ENCODE peak calls at places on chromosome 9, in ten cellular contexts. One of them, this sample, is unnamed. For H3K27me3, the result is how much of the 10 kb centered on the place peaks cover.

GRCh38 chr9:103371152-103371551 is 376.0 kb downstream of the CYLC2 start:
- DNase-seq in WERI-Rb-1: no peak
- DNase-seq in left lung: no peak
- DNase-seq in gastrocnemius medialis: no peak
- DNase-seq in uterus: no peak
- DNase-seq in psoas muscle: no peak
- DNase-seq in PC-9: no peak
- DNase-seq in pancreas: no peak
- DNase-seq in AG04450: no peak
- DNase-seq in left ventricle myocardium inferior: no peak
- DNase-seq in this sample: no peak

GRCh38 chr9:20570756-20571155 is 51.5 kb downstream of the MLLT3 start:
- DNase-seq in WERI-Rb-1: no peak
- DNase-seq in left lung: no peak
- DNase-seq in gastrocnemius medialis: no peak
- DNase-seq in uterus: no peak
- DNase-seq in psoas muscle: no peak
- DNase-seq in PC-9: peak
- DNase-seq in pancreas: no peak
- DNase-seq in AG04450: peak
- DNase-seq in left ventricle myocardium inferior: no peak
- DNase-seq in this sample: no peak

GRCh38 chr9:122367065-122367464 is 3.8 kb upstream of the PTGS1 start:
- DNase-seq in WERI-Rb-1: no peak
- DNase-seq in left lung: no peak
- DNase-seq in gastrocnemius medialis: no peak
- DNase-seq in uterus: no peak
- DNase-seq in psoas muscle: no peak
- DNase-seq in PC-9: no peak
- DNase-seq in pancreas: no peak
- DNase-seq in AG04450: no peak
- DNase-seq in left ventricle myocardium inferior: no peak
- DNase-seq in this sample: no peak

GRCh38 chr9:5440426-5440825 is 2.7 kb upstream of the PLGRKT start:
- DNase-seq in WERI-Rb-1: peak
- DNase-seq in left lung: no peak
- DNase-seq in gastrocnemius medialis: no peak
- DNase-seq in uterus: no peak
- DNase-seq in psoas muscle: no peak
- DNase-seq in PC-9: no peak
- DNase-seq in pancreas: no peak
- DNase-seq in AG04450: no peak
- DNase-seq in left ventricle myocardium inferior: no peak
- DNase-seq in this sample: no peak

GRCh38 chr9:70003786-70004185 is 39.9 kb upstream of the MAMDC2 start:
- DNase-seq in WERI-Rb-1: no peak
- DNase-seq in left lung: no peak
- DNase-seq in gastrocnemius medialis: no peak
- DNase-seq in uterus: no peak
- DNase-seq in psoas muscle: no peak
- DNase-seq in PC-9: no peak
- DNase-seq in pancreas: no peak
- DNase-seq in AG04450: no peak
- DNase-seq in left ventricle myocardium inferior: no peak
- DNase-seq in this sample: no peak

GRCh38 chr9:112446518-112446917 is 40.1 kb upstream of the KIAA1958 start:
- DNase-seq in WERI-Rb-1: no peak
- DNase-seq in left lung: no peak
- DNase-seq in gastrocnemius medialis: no peak
- DNase-seq in uterus: no peak
- DNase-seq in psoas muscle: no peak
- DNase-seq in PC-9: no peak
- DNase-seq in pancreas: no peak
- DNase-seq in AG04450: no peak
- DNase-seq in left ventricle myocardium inferior: no peak
- DNase-seq in this sample: no peak

GRCh38 chr9:135222991-135223760 is 135.7 kb downstream of the OLFM1 start:
- DNase-seq in WERI-Rb-1: no peak
- DNase-seq in left lung: no peak
- DNase-seq in gastrocnemius medialis: no peak
- DNase-seq in uterus: no peak
- DNase-seq in psoas muscle: peak
- DNase-seq in PC-9: no peak
- DNase-seq in pancreas: peak
- DNase-seq in AG04450: no peak
- DNase-seq in left ventricle myocardium inferior: no peak
- DNase-seq in this sample: no peak

GRCh38 chr9:101333490-101333889 is 51.3 kb downstream of the BAAT start:
- DNase-seq in WERI-Rb-1: peak
- DNase-seq in left lung: no peak
- DNase-seq in gastrocnemius medialis: no peak
- DNase-seq in uterus: no peak
- DNase-seq in psoas muscle: no peak
- DNase-seq in PC-9: no peak
- DNase-seq in pancreas: no peak
- DNase-seq in AG04450: no peak
- DNase-seq in left ventricle myocardium inferior: no peak
- DNase-seq in this sample: no peak

GRCh38 chr9:136045595-136046554 is 49.2 kb downstream of the NACC2 start:
- DNase-seq in WERI-Rb-1: no peak
- DNase-seq in left lung: peak
- DNase-seq in gastrocnemius medialis: no peak
- DNase-seq in uterus: no peak
- DNase-seq in psoas muscle: no peak
- DNase-seq in PC-9: no peak
- DNase-seq in pancreas: no peak
- DNase-seq in AG04450: no peak
- DNase-seq in left ventricle myocardium inferior: no peak
- DNase-seq in this sample: no peak

GRCh38 chr9:135414293-135414692 is 65.3 kb upstream of the PPP1R26 start:
- DNase-seq in WERI-Rb-1: no peak
- DNase-seq in left lung: no peak
- DNase-seq in gastrocnemius medialis: no peak
- DNase-seq in uterus: no peak
- DNase-seq in psoas muscle: no peak
- DNase-seq in PC-9: no peak
- DNase-seq in pancreas: no peak
- DNase-seq in AG04450: no peak
- DNase-seq in left ventricle myocardium inferior: no peak
- DNase-seq in this sample: no peak

GRCh38 chr9:120563044-120563443 is 16.9 kb downstream of the CDK5RAP2 start:
- DNase-seq in WERI-Rb-1: no peak
- DNase-seq in left lung: no peak
- DNase-seq in gastrocnemius medialis: no peak
- DNase-seq in uterus: no peak
- DNase-seq in psoas muscle: peak
- DNase-seq in PC-9: no peak
- DNase-seq in pancreas: no peak
- DNase-seq in AG04450: no peak
- DNase-seq in left ventricle myocardium inferior: peak
- DNase-seq in this sample: no peak

GRCh38 chr9:123360161-123361085 is 4.4 kb downstream of the CRB2 start:
- DNase-seq in WERI-Rb-1: peak
- DNase-seq in left lung: no peak
- DNase-seq in gastrocnemius medialis: no peak
- DNase-seq in uterus: peak
- DNase-seq in psoas muscle: no peak
- DNase-seq in PC-9: no peak
- DNase-seq in pancreas: peak
- DNase-seq in AG04450: no peak
- DNase-seq in left ventricle myocardium inferior: no peak
- DNase-seq in this sample: no peak

GRCh38 chr9:131869312-131869711 is 129.4 kb upstream of the RAPGEF1 start:
- DNase-seq in WERI-Rb-1: no peak
- DNase-seq in left lung: no peak
- DNase-seq in gastrocnemius medialis: no peak
- DNase-seq in uterus: no peak
- DNase-seq in psoas muscle: no peak
- DNase-seq in PC-9: no peak
- DNase-seq in pancreas: no peak
- DNase-seq in AG04450: no peak
- DNase-seq in left ventricle myocardium inferior: no peak
- DNase-seq in this sample: no peak

GRCh38 chr9:23821400-23822181 is 4.4 kb downstream of the ELAVL2 start:
- DNase-seq in WERI-Rb-1: peak
- DNase-seq in left lung: peak
- DNase-seq in gastrocnemius medialis: no peak
- DNase-seq in uterus: no peak
- DNase-seq in psoas muscle: no peak
- DNase-seq in PC-9: no peak
- DNase-seq in pancreas: no peak
- DNase-seq in AG04450: no peak
- DNase-seq in left ventricle myocardium inferior: no peak
- DNase-seq in this sample: no peak

GRCh38 chr9:77906991-77907390 is 124.6 kb downstream of the GNAQ start:
- DNase-seq in WERI-Rb-1: no peak
- DNase-seq in left lung: no peak
- DNase-seq in gastrocnemius medialis: no peak
- DNase-seq in uterus: no peak
- DNase-seq in psoas muscle: no peak
- DNase-seq in PC-9: no peak
- DNase-seq in pancreas: no peak
- DNase-seq in AG04450: no peak
- DNase-seq in left ventricle myocardium inferior: no peak
- DNase-seq in this sample: no peak

GRCh38 chr9:130315446-130316226 is 50.1 kb downstream of the HMCN2 start:
- DNase-seq in WERI-Rb-1: no peak
- DNase-seq in left lung: peak
- DNase-seq in gastrocnemius medialis: no peak
- DNase-seq in uterus: no peak
- DNase-seq in psoas muscle: peak
- DNase-seq in PC-9: no peak
- DNase-seq in pancreas: no peak
- DNase-seq in AG04450: no peak
- DNase-seq in left ventricle myocardium inferior: no peak
- DNase-seq in this sample: peak
- TF ChIP-seq CTCF in WERI-Rb-1: no peak
- TF ChIP-seq CTCF in left lung: no peak
- TF ChIP-seq CTCF in gastrocnemius medialis: no peak
- TF ChIP-seq CTCF in uterus: no peak
- TF ChIP-seq CTCF in psoas muscle: no peak
- TF ChIP-seq CTCF in PC-9: no peak
- TF ChIP-seq CTCF in pancreas: no peak
- TF ChIP-seq CTCF in AG04450: no peak
- TF ChIP-seq CTCF in left ventricle myocardium inferior: no peak
- TF ChIP-seq CTCF in this sample: no peak

DNA sequence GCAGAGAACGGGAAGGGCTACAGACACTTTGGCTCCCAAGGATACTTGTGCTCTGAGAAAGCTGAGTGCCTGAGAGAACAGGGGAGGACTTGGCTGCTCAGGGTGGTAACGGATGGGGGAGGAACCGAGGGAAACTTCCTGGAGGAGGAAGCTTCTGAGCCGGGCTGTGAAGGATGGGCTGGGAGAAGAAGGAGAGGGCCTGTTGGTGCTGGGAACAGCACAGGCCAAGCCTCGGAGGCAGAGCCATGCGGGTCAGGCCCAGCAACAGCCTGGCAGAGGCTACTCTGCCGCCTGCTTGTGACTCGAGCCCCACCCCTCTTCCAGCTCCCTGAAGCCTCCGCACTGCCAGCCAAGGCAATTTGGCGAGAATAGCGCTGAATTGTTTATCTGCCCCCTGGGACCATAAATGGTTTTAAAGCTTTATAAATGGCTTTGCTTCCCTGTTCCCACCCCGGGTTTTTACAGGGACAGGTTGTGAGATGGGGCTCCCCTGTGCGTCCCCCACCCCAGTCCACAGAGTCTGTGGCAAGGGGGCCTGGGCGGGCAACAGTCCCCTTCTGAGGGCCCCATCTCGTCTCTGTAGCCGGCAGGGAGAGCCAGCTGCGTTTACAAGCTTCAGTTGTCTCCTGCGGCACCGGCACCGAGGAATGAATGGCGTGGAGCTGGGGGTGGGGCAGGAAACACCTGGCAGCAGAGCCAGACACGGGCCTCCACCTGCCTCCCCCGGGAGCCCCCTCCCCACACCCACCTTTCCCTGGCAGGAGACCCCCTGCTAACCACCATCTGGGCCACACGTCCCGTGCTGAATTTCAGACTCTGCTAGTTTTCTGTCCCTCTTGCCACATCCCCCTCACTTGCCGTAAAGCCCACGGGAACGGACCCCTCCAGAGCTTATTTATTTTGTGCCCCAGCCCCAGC is 24.4 kb downstream of the FAM163B start:
- DNase-seq in WERI-Rb-1: no peak
- DNase-seq in left lung: peak
- DNase-seq in gastrocnemius medialis: no peak
- DNase-seq in uterus: no peak
- DNase-seq in psoas muscle: no peak
- DNase-seq in PC-9: no peak
- DNase-seq in pancreas: no peak
- DNase-seq in AG04450: no peak
- DNase-seq in left ventricle myocardium inferior: no peak
- DNase-seq in this sample: no peak
- H3K27me3 ChIP-seq in WERI-Rb-1: under half
- H3K27me3 ChIP-seq in left lung: under half
- H3K27me3 ChIP-seq in gastrocnemius medialis: under half
- H3K27me3 ChIP-seq in uterus: under half
- H3K27me3 ChIP-seq in psoas muscle: under half
- H3K27me3 ChIP-seq in PC-9: half or more
- H3K27me3 ChIP-seq in pancreas: under half
- H3K27me3 ChIP-seq in AG04450: half or more
- H3K27me3 ChIP-seq in left ventricle myocardium inferior: under half
- H3K27me3 ChIP-seq in this sample: under half

DNA sequence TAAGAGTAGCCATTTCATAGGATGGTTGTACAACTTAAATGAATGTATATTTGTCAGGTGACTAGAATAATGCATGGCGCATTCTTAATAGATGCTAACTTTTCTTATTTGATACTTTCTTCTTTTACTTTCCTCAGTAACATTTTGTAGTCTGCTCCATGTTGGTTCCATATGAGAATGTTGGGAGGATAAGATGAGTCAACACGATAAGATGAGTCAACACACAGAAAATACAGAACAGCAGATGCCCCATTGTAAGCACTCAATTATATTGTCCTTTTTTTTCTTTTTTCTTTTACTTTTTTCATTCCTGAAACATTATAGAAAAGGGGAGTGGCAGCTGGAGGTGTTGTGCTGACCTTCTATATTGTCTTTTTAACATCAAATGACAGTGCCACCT is 92.3 kb upstream of the SPATA31C2 start:
- DNase-seq in WERI-Rb-1: no peak
- DNase-seq in left lung: no peak
- DNase-seq in gastrocnemius medialis: no peak
- DNase-seq in uterus: no peak
- DNase-seq in psoas muscle: no peak
- DNase-seq in PC-9: no peak
- DNase-seq in pancreas: no peak
- DNase-seq in AG04450: no peak
- DNase-seq in left ventricle myocardium inferior: no peak
- DNase-seq in this sample: no peak
- TF ChIP-seq CTCF in WERI-Rb-1: no peak
- TF ChIP-seq CTCF in left lung: no peak
- TF ChIP-seq CTCF in gastrocnemius medialis: no peak
- TF ChIP-seq CTCF in uterus: no peak
- TF ChIP-seq CTCF in psoas muscle: no peak
- TF ChIP-seq CTCF in PC-9: no peak
- TF ChIP-seq CTCF in pancreas: no peak
- TF ChIP-seq CTCF in AG04450: no peak
- TF ChIP-seq CTCF in left ventricle myocardium inferior: no peak
- TF ChIP-seq CTCF in this sample: no peak

GRCh38 chr9:68541568-68541967 is 885 bp upstream of the TMEM252 start:
- DNase-seq in WERI-Rb-1: no peak
- DNase-seq in left lung: no peak
- DNase-seq in gastrocnemius medialis: no peak
- DNase-seq in uterus: no peak
- DNase-seq in psoas muscle: no peak
- DNase-seq in PC-9: no peak
- DNase-seq in pancreas: no peak
- DNase-seq in AG04450: no peak
- DNase-seq in left ventricle myocardium inferior: no peak
- DNase-seq in this sample: no peak
- H3K27me3 ChIP-seq in WERI-Rb-1: under half
- H3K27me3 ChIP-seq in left lung: under half
- H3K27me3 ChIP-seq in gastrocnemius medialis: under half
- H3K27me3 ChIP-seq in uterus: under half
- H3K27me3 ChIP-seq in psoas muscle: under half
- H3K27me3 ChIP-seq in PC-9: under half
- H3K27me3 ChIP-seq in pancreas: under half
- H3K27me3 ChIP-seq in AG04450: under half
- H3K27me3 ChIP-seq in left ventricle myocardium inferior: under half
- H3K27me3 ChIP-seq in this sample: under half